ENCODE peak calls at places on chromosome 1, in five cellular contexts. One of them, this sample, is unnamed.

GRCh38 chr1:58447047-58447446 is 99.5 kb downstream of the OMA1 start:
- DNase-seq in WTC11: no peak
- DNase-seq in Calu3: no peak
- DNase-seq in GM23338: no peak
- DNase-seq in left ventricle myocardium inferior: no peak
- DNase-seq in this sample: no peak

GRCh38 chr1:8817413-8818324 is at the start of gene RERE:
- DNase-seq in WTC11: peak; percentile 91
- DNase-seq in Calu3: peak; percentile 95
- DNase-seq in GM23338: peak; percentile 93
- DNase-seq in left ventricle myocardium inferior: peak; percentile 94
- DNase-seq in this sample: peak; percentile 88

GRCh38 chr1:90839323-90839722 is 122.2 kb upstream of the BARHL2 start:
- DNase-seq in WTC11: no peak
- DNase-seq in Calu3: no peak
- DNase-seq in GM23338: peak; percentile 15
- DNase-seq in left ventricle myocardium inferior: no peak
- DNase-seq in this sample: no peak

GRCh38 chr1:1359316-1359667 is 937 bp upstream of the MXRA8 start:
- DNase-seq in WTC11: no peak
- DNase-seq in Calu3: no peak
- DNase-seq in GM23338: no peak
- DNase-seq in left ventricle myocardium inferior: peak; percentile 35
- DNase-seq in this sample: peak; percentile 74

GRCh38 chr1:154557939-154558609 is 388 bp downstream of the UBE2Q1 start:
- DNase-seq in WTC11: peak; percentile 38
- DNase-seq in Calu3: peak; percentile 37
- DNase-seq in GM23338: peak; percentile 26
- DNase-seq in left ventricle myocardium inferior: peak; percentile 66
- DNase-seq in this sample: no peak

GRCh38 chr1:186059752-186060151 is 315.3 kb downstream of the TPR start:
- DNase-seq in WTC11: no peak
- DNase-seq in Calu3: no peak
- DNase-seq in GM23338: no peak
- DNase-seq in left ventricle myocardium inferior: no peak
- DNase-seq in this sample: no peak

GRCh38 chr1:20430355-20431290 is 55.4 kb downstream of the CAMK2N1 start:
- DNase-seq in WTC11: peak; percentile 85
- DNase-seq in Calu3: peak; percentile 47
- DNase-seq in GM23338: peak; percentile 87
- DNase-seq in left ventricle myocardium inferior: no peak
- DNase-seq in this sample: no peak

GRCh38 chr1:93598396-93598795 is 83.2 kb downstream of the BCAR3 start:
- DNase-seq in WTC11: no peak
- DNase-seq in Calu3: no peak
- DNase-seq in GM23338: no peak
- DNase-seq in left ventricle myocardium inferior: no peak
- DNase-seq in this sample: no peak

GRCh38 chr1:223831755-223832636 is 13.8 kb downstream of the TP53BP2 start:
- DNase-seq in WTC11: no peak
- DNase-seq in Calu3: no peak
- DNase-seq in GM23338: no peak
- DNase-seq in left ventricle myocardium inferior: no peak
- DNase-seq in this sample: no peak

GRCh38 chr1:34974626-34975025 is 10.5 kb downstream of the TMEM35B start:
- DNase-seq in WTC11: no peak
- DNase-seq in Calu3: no peak
- DNase-seq in GM23338: no peak
- DNase-seq in left ventricle myocardium inferior: no peak
- DNase-seq in this sample: no peak

DNA sequence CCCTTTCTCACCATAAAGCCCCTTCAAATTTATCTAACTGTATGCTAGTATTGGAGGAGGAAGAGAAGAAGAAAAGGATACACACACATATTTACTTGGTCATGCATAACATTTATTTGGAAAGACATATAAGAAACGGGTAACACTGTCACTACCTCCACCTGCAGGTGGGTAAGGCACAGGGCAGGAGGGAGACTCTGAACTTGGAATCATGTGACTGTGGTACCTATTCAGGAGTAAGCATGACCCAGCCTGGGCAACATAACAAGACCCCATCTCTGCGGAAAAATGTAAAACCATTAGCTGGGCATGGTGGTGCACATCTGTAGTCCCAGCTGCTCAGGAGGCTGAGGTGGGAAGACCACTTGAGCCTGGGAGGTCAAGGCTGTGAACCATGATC is 1.4 kb upstream of the PADI6 start:
- DNase-seq in WTC11: no peak
- DNase-seq in Calu3: peak; percentile 21
- DNase-seq in GM23338: peak; percentile 75
- DNase-seq in left ventricle myocardium inferior: no peak
- DNase-seq in this sample: no peak
- TF ChIP-seq CTCF in WTC11: peak; percentile 23
- TF ChIP-seq CTCF in Calu3: peak; percentile 36
- TF ChIP-seq CTCF in GM23338: peak; percentile 75
- TF ChIP-seq CTCF in left ventricle myocardium inferior: no peak
- TF ChIP-seq CTCF in this sample: no peak

DNA sequence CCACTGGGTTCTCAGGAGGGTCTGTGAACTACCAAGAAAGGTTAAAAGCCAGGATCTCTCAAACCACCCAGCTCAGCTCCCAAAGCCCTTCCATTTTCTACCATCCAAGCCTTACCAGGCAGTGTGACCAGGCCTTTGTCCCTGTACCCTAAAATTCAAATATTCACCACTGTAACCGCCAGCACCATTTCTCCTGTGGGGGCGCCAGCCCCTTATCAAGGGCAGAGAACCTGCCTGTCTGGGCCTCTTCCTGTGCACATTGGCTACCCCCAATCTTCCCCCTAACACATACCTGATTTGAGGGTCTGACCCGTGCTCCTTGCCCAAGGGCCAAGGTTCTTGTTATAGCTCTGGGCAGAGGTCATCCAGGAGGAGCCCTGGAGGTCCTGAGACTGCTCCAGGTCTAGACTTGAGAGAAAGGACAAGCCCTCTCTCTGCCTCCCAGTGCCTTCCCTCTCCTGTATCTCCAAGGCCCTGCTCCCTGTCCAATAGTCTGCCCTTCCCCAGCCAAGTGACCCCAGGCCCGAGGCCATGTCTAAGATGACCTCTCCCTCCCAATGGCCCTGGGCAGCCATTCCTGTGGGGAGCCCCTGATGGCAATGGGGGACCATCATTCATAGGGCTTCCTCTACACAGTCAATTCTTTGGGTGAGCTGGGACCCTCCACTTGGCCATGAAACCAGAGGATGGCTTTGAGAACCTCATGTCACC is 78.5 kb downstream of the FHAD1 start:
- DNase-seq in WTC11: peak; percentile 36
- DNase-seq in Calu3: no peak
- DNase-seq in GM23338: peak; percentile 37
- DNase-seq in left ventricle myocardium inferior: no peak
- DNase-seq in this sample: no peak
- TF ChIP-seq CTCF in WTC11: no peak
- TF ChIP-seq CTCF in Calu3: no peak
- TF ChIP-seq CTCF in GM23338: peak; percentile 59
- TF ChIP-seq CTCF in left ventricle myocardium inferior: no peak
- TF ChIP-seq CTCF in this sample: no peak

DNA sequence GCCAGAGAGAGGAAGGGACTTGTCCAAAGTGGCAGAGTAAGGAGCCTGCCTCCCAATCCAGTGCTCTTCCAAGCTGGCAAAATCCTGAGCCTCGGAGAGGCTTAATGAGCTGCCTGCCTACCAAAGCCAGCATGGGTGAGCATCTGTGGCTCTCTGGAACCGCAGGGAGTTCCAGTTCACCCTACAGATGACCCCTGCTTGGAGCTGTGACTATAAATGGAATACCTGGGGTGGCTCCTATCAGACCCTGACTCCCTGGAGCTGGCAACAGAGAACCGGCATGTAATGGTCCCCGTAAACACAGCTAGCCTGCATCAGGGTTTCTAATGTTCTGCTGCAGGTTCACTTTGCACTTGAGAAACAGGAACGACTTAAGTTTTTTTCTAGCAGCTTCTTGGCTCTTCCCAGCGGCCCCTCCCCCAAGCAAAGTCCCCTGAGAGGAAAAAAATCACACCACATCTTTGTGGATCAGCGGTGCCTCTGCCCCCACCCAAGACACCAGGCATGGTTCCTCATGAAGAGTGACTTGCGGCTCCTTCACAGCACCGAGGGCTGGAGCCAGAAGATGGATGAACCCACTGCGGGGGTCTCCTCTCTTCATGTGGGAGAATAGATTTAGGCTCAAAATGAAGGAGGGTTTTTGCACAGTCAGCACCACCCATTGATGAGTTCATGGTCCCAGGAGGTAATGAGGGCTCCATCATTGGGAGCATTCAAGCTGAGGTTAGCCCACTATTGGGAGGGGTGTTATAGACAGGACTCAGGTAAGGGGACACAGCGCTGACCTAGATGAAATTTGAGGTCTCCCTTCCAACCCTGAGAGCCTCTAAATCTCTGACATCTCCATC is 79.0 kb downstream of the SYT2 start:
- DNase-seq in WTC11: no peak
- DNase-seq in Calu3: no peak
- DNase-seq in GM23338: no peak
- DNase-seq in left ventricle myocardium inferior: no peak
- DNase-seq in this sample: no peak
- TF ChIP-seq CTCF in WTC11: no peak
- TF ChIP-seq CTCF in Calu3: no peak
- TF ChIP-seq CTCF in GM23338: no peak
- TF ChIP-seq CTCF in left ventricle myocardium inferior: no peak
- TF ChIP-seq CTCF in this sample: no peak

DNA sequence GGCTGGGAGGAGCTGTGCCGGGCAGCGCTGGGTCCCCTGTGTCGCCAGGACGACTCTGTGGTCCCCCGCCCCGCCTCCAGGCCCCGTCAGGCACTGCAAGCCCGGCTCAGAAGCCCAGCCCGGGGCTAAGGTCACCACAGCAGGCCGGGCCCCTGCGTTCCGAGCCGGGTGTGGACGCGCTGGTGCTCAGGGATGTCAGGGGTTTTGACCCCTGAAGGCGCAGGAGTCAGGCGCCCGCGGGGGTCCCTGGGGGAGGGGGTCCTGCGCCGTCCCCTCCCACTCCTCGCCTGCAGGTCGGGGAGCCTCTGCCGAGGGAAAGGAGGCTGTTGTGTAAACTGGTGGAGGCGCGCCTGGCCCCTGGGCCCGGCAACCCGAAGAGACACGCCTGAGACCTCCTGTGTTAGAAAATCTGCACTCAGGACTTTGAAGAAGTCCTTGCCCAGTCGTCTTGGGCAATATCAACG is 23.7 kb upstream of the TMEM54 start:
- DNase-seq in WTC11: peak; percentile 78
- DNase-seq in Calu3: peak; percentile 44
- DNase-seq in GM23338: peak; percentile 79
- DNase-seq in left ventricle myocardium inferior: peak; percentile 29
- DNase-seq in this sample: no peak
- TF ChIP-seq CTCF in WTC11: no peak
- TF ChIP-seq CTCF in Calu3: no peak
- TF ChIP-seq CTCF in GM23338: no peak
- TF ChIP-seq CTCF in left ventricle myocardium inferior: no peak
- TF ChIP-seq CTCF in this sample: no peak

GRCh38 chr1:37038079-37038702 is 3.9 kb upstream of the GRIK3 start:
- DNase-seq in WTC11: peak; percentile 38
- DNase-seq in Calu3: peak; percentile 18
- DNase-seq in GM23338: peak; percentile 63
- DNase-seq in left ventricle myocardium inferior: no peak
- DNase-seq in this sample: no peak
- TF ChIP-seq CTCF in WTC11: no peak
- TF ChIP-seq CTCF in Calu3: no peak
- TF ChIP-seq CTCF in GM23338: peak; percentile 62
- TF ChIP-seq CTCF in left ventricle myocardium inferior: peak; percentile 54
- TF ChIP-seq CTCF in this sample: no peak

This sample was measured in AG09319.